ENCODE peak calls at places on chromosome 4, in seven cellular contexts. K, F, H, S, J, U and I are unnamed samples.
A peak's percentile ranks its signal among the peaks of the same experiment; 100 is the strongest.

GRCh38 chr4:121668368-121669162 is 28.2 kb downstream of the ANXA5 start:
- DNase-seq in K (no peak), F (no peak), H (peak; percentile 100), S (peak; percentile 59), J (no peak), U (no peak), I (no peak)

GRCh38 chr4:71713611-71714203 is 70.2 kb downstream of the GC start:
- DNase-seq in K (no peak), F (no peak), H (peak; percentile 69), S (peak; percentile 79), J (peak; percentile 73), U (peak; percentile 77), I (no peak)

GRCh38 chr4:48620093-48620492 is 130.0 kb downstream of the ZAR1 start:
- DNase-seq in K (no peak), F (no peak), H (no peak), S (no peak), J (no peak), U (no peak), I (no peak)

GRCh38 chr4:1202526-1203378 is 30.4 kb upstream of the SPON2 start:
- DNase-seq in K (no peak), F (no peak), H (no peak), S (no peak), J (no peak), U (peak; percentile 3), I (no peak)

GRCh38 chr4:143405197-143405730 is 68.6 kb downstream of the GAB1 start:
- DNase-seq in K (no peak), F (no peak), H (no peak), S (no peak), J (no peak), U (no peak), I (no peak)

GRCh38 chr4:145012841-145013240 is 85.2 kb downstream of the ANAPC10 start:
- DNase-seq in K (no peak), F (no peak), H (peak; percentile 67), S (peak; percentile 41), J (peak; percentile 80), U (no peak), I (peak; percentile 93)

GRCh38 chr4:131609039-131609438 is 1540.1 kb upstream of the PCDH10 start:
- DNase-seq in K (no peak), F (no peak), H (peak; percentile 25), S (no peak), J (no peak), U (no peak), I (no peak)

GRCh38 chr4:6331018-6331417 is 61.4 kb downstream of the WFS1 start:
- DNase-seq in K (peak; percentile 30), F (no peak), H (peak; percentile 34), S (peak; percentile 47), J (peak; percentile 56), U (peak; percentile 28), I (no peak)

GRCh38 chr4:117331817-117332216 is 246.4 kb upstream of the TRAM1L1 start:
- DNase-seq in K (no peak), F (no peak), H (no peak), S (no peak), J (no peak), U (no peak), I (no peak)

GRCh38 chr4:138341739-138342415 is 99.7 kb upstream of the SLC7A11 start:
- DNase-seq in K (no peak), F (peak; percentile 72), H (no peak), S (no peak), J (peak; percentile 36), U (no peak), I (no peak)

GRCh38 chr4:3730422-3730821 is 35.8 kb upstream of the ADRA2C start:
- DNase-seq in K (no peak), F (no peak), H (no peak), S (no peak), J (no peak), U (no peak), I (no peak)

GRCh38 chr4:7103599-7104365 is 35.9 kb upstream of the GRPEL1 start:
- DNase-seq in K (peak; percentile 85), F (no peak), H (no peak), S (no peak), J (no peak), U (peak; percentile 92), I (no peak)

GRCh38 chr4:147049940-147050852 is 104.5 kb upstream of the TTC29 start:
- DNase-seq in K (no peak), F (no peak), H (peak; percentile 43), S (peak; percentile 29), J (no peak), U (peak; percentile 31), I (no peak)

GRCh38 chr4:3813151-3813905 is 47.1 kb downstream of the ADRA2C start:
- DNase-seq in K (no peak), F (no peak), H (no peak), S (no peak), J (no peak), U (no peak), I (no peak)

GRCh38 chr4:101967697-101968346 is 177.3 kb downstream of the BANK1 start:
- DNase-seq in K (no peak), F (no peak), H (peak; percentile 10), S (peak; percentile 72), J (no peak), U (no peak), I (no peak)

GRCh38 chr4:153152453-153153338 is 51.5 kb upstream of the TRIM2 start:
- DNase-seq in K (peak; percentile 70), F (no peak), H (no peak), S (no peak), J (peak; percentile 26), U (peak; percentile 73), I (no peak)

GRCh38 chr4:6891436-6892170 is 18.0 kb upstream of the TBC1D14 start:
- DNase-seq in K (no peak), F (no peak), H (no peak), S (no peak), J (peak; percentile 87), U (no peak), I (no peak)

GRCh38 chr4:5993876-5994811 is 24.1 kb downstream of the C4orf50 start:
- DNase-seq in K (no peak), F (no peak), H (no peak), S (no peak), J (no peak), U (no peak), I (no peak)

GRCh38 chr4:139222215-139222614 is 45.2 kb upstream of the ELF2 start:
- DNase-seq in K (no peak), F (no peak), H (no peak), S (no peak), J (no peak), U (no peak), I (no peak)

GRCh38 chr4:110087116-110087708 is 111.2 kb downstream of the ELOVL6 start:
- DNase-seq in K (no peak), F (no peak), H (peak; percentile 91), S (peak; percentile 85), J (no peak), U (peak; percentile 11), I (peak; percentile 80)

GRCh38 chr4:105966046-105966445 is 70.8 kb downstream of the NPNT start:
- DNase-seq in K (no peak), F (no peak), H (peak; percentile 39), S (peak; percentile 74), J (no peak), U (peak; percentile 56), I (no peak)

GRCh38 chr4:39308576-39308975 is 57.6 kb downstream of the RFC1 start:
- DNase-seq in K (no peak), F (no peak), H (no peak), S (no peak), J (no peak), U (no peak), I (peak; percentile 36)

GRCh38 chr4:105896461-105896939 is 1.2 kb downstream of the NPNT start:
- DNase-seq in K (no peak), F (no peak), H (no peak), S (no peak), J (no peak), U (no peak), I (no peak)

GRCh38 chr4:48879561-48880442 is 26.8 kb downstream of the OCIAD2 start:
- DNase-seq in K (no peak), F (no peak), H (no peak), S (no peak), J (no peak), U (no peak), I (no peak)

GRCh38 chr4:54542119-54542438 is 115.7 kb upstream of the KIT start:
- DNase-seq in K (no peak), F (no peak), H (no peak), S (no peak), J (no peak), U (no peak), I (no peak)

GRCh38 chr4:124409044-124409443 is 303.5 kb downstream of the ANKRD50 start:
- DNase-seq in K (no peak), F (no peak), H (peak; percentile 23), S (peak; percentile 69), J (no peak), U (no peak), I (no peak)

GRCh38 chr4:118772149-118773081 is 63.5 kb downstream of the SEC24D start:
- DNase-seq in K (no peak), F (no peak), H (peak; percentile 74), S (peak; percentile 58), J (peak; percentile 61), U (peak; percentile 51), I (no peak)

GRCh38 chr4:177301127-177301639 is 8.5 kb upstream of the NEIL3 start:
- DNase-seq in K (no peak), F (no peak), H (no peak), S (no peak), J (no peak), U (no peak), I (no peak)

GRCh38 chr4:74608151-74608949 is 163.4 kb downstream of the AREG start:
- DNase-seq in K (no peak), F (no peak), H (peak; percentile 82), S (peak; percentile 73), J (no peak), U (peak; percentile 43), I (no peak)

GRCh38 chr4:38867478-38868054 is at the start of gene FAM114A1:
- DNase-seq in K (peak; percentile 90), F (no peak), H (peak; percentile 68), S (peak; percentile 77), J (peak; percentile 34), U (peak; percentile 94), I (peak; percentile 49)

GRCh38 chr4:126038492-126039236 is 723.9 kb downstream of the FAT4 start:
- DNase-seq in K (no peak), F (no peak), H (no peak), S (no peak), J (no peak), U (no peak), I (no peak)

GRCh38 chr4:152697284-152698011 is 17.7 kb upstream of the TMEM154 start:
- DNase-seq in K (no peak), F (no peak), H (no peak), S (no peak), J (no peak), U (peak; percentile 18), I (no peak)

GRCh38 chr4:83440148-83440814 is 15.3 kb downstream of the HELQ start:
- DNase-seq in K (no peak), F (no peak), H (no peak), S (no peak), J (no peak), U (no peak), I (no peak)